ENCODE peak calls at places on chromosome 12, in nine cellular contexts. One of them, this sample, is unnamed.

GRCh38 chr12:120041386-120042231 is 52.6 kb downstream of the BICDL1 start:
- DNase-seq in effector CD4-positive, alpha-beta T cell: peak
- DNase-seq in MCF 10A: peak
- DNase-seq in caudate nucleus: no peak
- DNase-seq in GDM1: no peak
- DNase-seq in iris pigment epithelial cell: no peak
- DNase-seq in upper lobe of right lung: no peak
- DNase-seq in NB4: no peak
- DNase-seq in NCI-H146: no peak
- DNase-seq in this sample: no peak

GRCh38 chr12:52213541-52214420 is 19.3 kb upstream of the KRT7 start:
- DNase-seq in effector CD4-positive, alpha-beta T cell: peak
- DNase-seq in MCF 10A: peak
- DNase-seq in caudate nucleus: peak
- DNase-seq in GDM1: peak
- DNase-seq in iris pigment epithelial cell: peak
- DNase-seq in upper lobe of right lung: peak
- DNase-seq in NB4: peak
- DNase-seq in NCI-H146: peak
- DNase-seq in this sample: peak

GRCh38 chr12:14784471-14784870 is 18.8 kb downstream of the WBP11 start:
- DNase-seq in effector CD4-positive, alpha-beta T cell: no peak
- DNase-seq in MCF 10A: no peak
- DNase-seq in caudate nucleus: no peak
- DNase-seq in GDM1: no peak
- DNase-seq in iris pigment epithelial cell: no peak
- DNase-seq in upper lobe of right lung: no peak
- DNase-seq in NB4: no peak
- DNase-seq in NCI-H146: no peak
- DNase-seq in this sample: no peak

GRCh38 chr12:5388581-5389535 is 43.0 kb upstream of the NTF3 start:
- DNase-seq in effector CD4-positive, alpha-beta T cell: no peak
- DNase-seq in MCF 10A: no peak
- DNase-seq in caudate nucleus: no peak
- DNase-seq in GDM1: no peak
- DNase-seq in iris pigment epithelial cell: no peak
- DNase-seq in upper lobe of right lung: no peak
- DNase-seq in NB4: no peak
- DNase-seq in NCI-H146: no peak
- DNase-seq in this sample: no peak

GRCh38 chr12:76611533-76611932 is 52.0 kb upstream of the OSBPL8 start:
- DNase-seq in effector CD4-positive, alpha-beta T cell: no peak
- DNase-seq in MCF 10A: peak
- DNase-seq in caudate nucleus: no peak
- DNase-seq in GDM1: no peak
- DNase-seq in iris pigment epithelial cell: peak
- DNase-seq in upper lobe of right lung: no peak
- DNase-seq in NB4: peak
- DNase-seq in NCI-H146: no peak
- DNase-seq in this sample: peak

GRCh38 chr12:40175489-40175888 is 49.3 kb upstream of the LRRK2 start:
- DNase-seq in effector CD4-positive, alpha-beta T cell: no peak
- DNase-seq in MCF 10A: no peak
- DNase-seq in caudate nucleus: no peak
- DNase-seq in GDM1: no peak
- DNase-seq in iris pigment epithelial cell: no peak
- DNase-seq in upper lobe of right lung: no peak
- DNase-seq in NB4: no peak
- DNase-seq in NCI-H146: no peak
- DNase-seq in this sample: no peak

GRCh38 chr12:111605931-111606625 is 7.0 kb upstream of the ATXN2 start:
- DNase-seq in effector CD4-positive, alpha-beta T cell: no peak
- DNase-seq in MCF 10A: no peak
- DNase-seq in caudate nucleus: no peak
- DNase-seq in GDM1: no peak
- DNase-seq in iris pigment epithelial cell: no peak
- DNase-seq in upper lobe of right lung: no peak
- DNase-seq in NB4: no peak
- DNase-seq in NCI-H146: no peak
- DNase-seq in this sample: no peak

GRCh38 chr12:49784756-49785409 is 43.3 kb downstream of the NCKAP5L start:
- DNase-seq in effector CD4-positive, alpha-beta T cell: no peak
- DNase-seq in MCF 10A: peak
- DNase-seq in caudate nucleus: no peak
- DNase-seq in GDM1: no peak
- DNase-seq in iris pigment epithelial cell: peak
- DNase-seq in upper lobe of right lung: no peak
- DNase-seq in NB4: no peak
- DNase-seq in NCI-H146: no peak
- DNase-seq in this sample: peak

GRCh38 chr12:116659771-116660481 is 77.9 kb downstream of the SPRING1 start:
- DNase-seq in effector CD4-positive, alpha-beta T cell: no peak
- DNase-seq in MCF 10A: no peak
- DNase-seq in caudate nucleus: no peak
- DNase-seq in GDM1: no peak
- DNase-seq in iris pigment epithelial cell: peak
- DNase-seq in upper lobe of right lung: no peak
- DNase-seq in NB4: no peak
- DNase-seq in NCI-H146: no peak
- DNase-seq in this sample: no peak

GRCh38 chr12:100348657-100349454 is 8.0 kb upstream of the SLC17A8 start:
- DNase-seq in effector CD4-positive, alpha-beta T cell: no peak
- DNase-seq in MCF 10A: peak
- DNase-seq in caudate nucleus: no peak
- DNase-seq in GDM1: no peak
- DNase-seq in iris pigment epithelial cell: peak
- DNase-seq in upper lobe of right lung: no peak
- DNase-seq in NB4: peak
- DNase-seq in NCI-H146: peak
- DNase-seq in this sample: peak

GRCh38 chr12:94175763-94176660 is 27.6 kb downstream of the PLXNC1 start:
- DNase-seq in effector CD4-positive, alpha-beta T cell: no peak
- DNase-seq in MCF 10A: peak
- DNase-seq in caudate nucleus: no peak
- DNase-seq in GDM1: no peak
- DNase-seq in iris pigment epithelial cell: peak
- DNase-seq in upper lobe of right lung: no peak
- DNase-seq in NB4: peak
- DNase-seq in NCI-H146: no peak
- DNase-seq in this sample: peak

GRCh38 chr12:12461281-12461922 is 101.3 kb downstream of the DUSP16 start:
- DNase-seq in effector CD4-positive, alpha-beta T cell: no peak
- DNase-seq in MCF 10A: no peak
- DNase-seq in caudate nucleus: no peak
- DNase-seq in GDM1: no peak
- DNase-seq in iris pigment epithelial cell: no peak
- DNase-seq in upper lobe of right lung: no peak
- DNase-seq in NB4: no peak
- DNase-seq in NCI-H146: no peak
- DNase-seq in this sample: no peak

GRCh38 chr12:109518820-109519665 is 41.6 kb downstream of the UBE3B start:
- DNase-seq in effector CD4-positive, alpha-beta T cell: peak
- DNase-seq in MCF 10A: peak
- DNase-seq in caudate nucleus: peak
- DNase-seq in GDM1: no peak
- DNase-seq in iris pigment epithelial cell: peak
- DNase-seq in upper lobe of right lung: no peak
- DNase-seq in NB4: peak
- DNase-seq in NCI-H146: peak
- DNase-seq in this sample: peak

GRCh38 chr12:45415393-45415817 is 199.5 kb downstream of the ANO6 start:
- DNase-seq in effector CD4-positive, alpha-beta T cell: no peak
- DNase-seq in MCF 10A: peak
- DNase-seq in caudate nucleus: no peak
- DNase-seq in GDM1: no peak
- DNase-seq in iris pigment epithelial cell: peak
- DNase-seq in upper lobe of right lung: no peak
- DNase-seq in NB4: peak
- DNase-seq in NCI-H146: no peak
- DNase-seq in this sample: peak

GRCh38 chr12:124548854-124549378 is 18.5 kb downstream of the NCOR2 start:
- DNase-seq in effector CD4-positive, alpha-beta T cell: no peak
- DNase-seq in MCF 10A: no peak
- DNase-seq in caudate nucleus: peak
- DNase-seq in GDM1: no peak
- DNase-seq in iris pigment epithelial cell: peak
- DNase-seq in upper lobe of right lung: peak
- DNase-seq in NB4: no peak
- DNase-seq in NCI-H146: no peak
- DNase-seq in this sample: peak

GRCh38 chr12:92971869-92972524 is 42.9 kb upstream of the EEA1 start:
- DNase-seq in effector CD4-positive, alpha-beta T cell: no peak
- DNase-seq in MCF 10A: peak
- DNase-seq in caudate nucleus: no peak
- DNase-seq in GDM1: no peak
- DNase-seq in iris pigment epithelial cell: peak
- DNase-seq in upper lobe of right lung: no peak
- DNase-seq in NB4: no peak
- DNase-seq in NCI-H146: no peak
- DNase-seq in this sample: peak

GRCh38 chr12:19048943-19049342 is 80.6 kb upstream of the PLEKHA5 start:
- DNase-seq in effector CD4-positive, alpha-beta T cell: no peak
- DNase-seq in MCF 10A: peak
- DNase-seq in caudate nucleus: no peak
- DNase-seq in GDM1: no peak
- DNase-seq in iris pigment epithelial cell: no peak
- DNase-seq in upper lobe of right lung: no peak
- DNase-seq in NB4: no peak
- DNase-seq in NCI-H146: no peak
- DNase-seq in this sample: no peak

GRCh38 chr12:26936559-26937442 is 980 bp downstream of the INTS13 start:
- DNase-seq in effector CD4-positive, alpha-beta T cell: no peak
- DNase-seq in MCF 10A: peak
- DNase-seq in caudate nucleus: no peak
- DNase-seq in GDM1: no peak
- DNase-seq in iris pigment epithelial cell: no peak
- DNase-seq in upper lobe of right lung: no peak
- DNase-seq in NB4: peak
- DNase-seq in NCI-H146: no peak
- DNase-seq in this sample: peak

GRCh38 chr12:130685250-130685649 is 30.8 kb downstream of the RIMBP2 start:
- DNase-seq in effector CD4-positive, alpha-beta T cell: no peak
- DNase-seq in MCF 10A: no peak
- DNase-seq in caudate nucleus: no peak
- DNase-seq in GDM1: no peak
- DNase-seq in iris pigment epithelial cell: no peak
- DNase-seq in upper lobe of right lung: no peak
- DNase-seq in NB4: no peak
- DNase-seq in NCI-H146: no peak
- DNase-seq in this sample: no peak

GRCh38 chr12:57129311-57130288 is 1.3 kb downstream of the LRP1 start:
- DNase-seq in effector CD4-positive, alpha-beta T cell: no peak
- DNase-seq in MCF 10A: peak
- DNase-seq in caudate nucleus: no peak
- DNase-seq in GDM1: no peak
- DNase-seq in iris pigment epithelial cell: peak
- DNase-seq in upper lobe of right lung: no peak
- DNase-seq in NB4: peak
- DNase-seq in NCI-H146: no peak
- DNase-seq in this sample: peak

GRCh38 chr12:58812229-58812628 is 108.1 kb downstream of the LRIG3 start:
- DNase-seq in effector CD4-positive, alpha-beta T cell: no peak
- DNase-seq in MCF 10A: no peak
- DNase-seq in caudate nucleus: no peak
- DNase-seq in GDM1: no peak
- DNase-seq in iris pigment epithelial cell: no peak
- DNase-seq in upper lobe of right lung: no peak
- DNase-seq in NB4: no peak
- DNase-seq in NCI-H146: peak
- DNase-seq in this sample: no peak

GRCh38 chr12:94265521-94265920 is 117.1 kb downstream of the PLXNC1 start:
- DNase-seq in effector CD4-positive, alpha-beta T cell: no peak
- DNase-seq in MCF 10A: no peak
- DNase-seq in caudate nucleus: no peak
- DNase-seq in GDM1: no peak
- DNase-seq in iris pigment epithelial cell: no peak
- DNase-seq in upper lobe of right lung: no peak
- DNase-seq in NB4: no peak
- DNase-seq in NCI-H146: no peak
- DNase-seq in this sample: no peak

GRCh38 chr12:30822385-30823139 is 67.8 kb upstream of the CAPRIN2 start:
- DNase-seq in effector CD4-positive, alpha-beta T cell: no peak
- DNase-seq in MCF 10A: peak
- DNase-seq in caudate nucleus: peak
- DNase-seq in GDM1: no peak
- DNase-seq in iris pigment epithelial cell: peak
- DNase-seq in upper lobe of right lung: peak
- DNase-seq in NB4: peak
- DNase-seq in NCI-H146: peak
- DNase-seq in this sample: peak

GRCh38 chr12:16587110-16587453 is 18.9 kb downstream of the LMO3 start:
- DNase-seq in effector CD4-positive, alpha-beta T cell: no peak
- DNase-seq in MCF 10A: no peak
- DNase-seq in caudate nucleus: no peak
- DNase-seq in GDM1: no peak
- DNase-seq in iris pigment epithelial cell: no peak
- DNase-seq in upper lobe of right lung: no peak
- DNase-seq in NB4: no peak
- DNase-seq in NCI-H146: no peak
- DNase-seq in this sample: no peak

GRCh38 chr12:1886396-1887008 is 31.9 kb downstream of the CACNA2D4 start:
- DNase-seq in effector CD4-positive, alpha-beta T cell: no peak
- DNase-seq in MCF 10A: no peak
- DNase-seq in caudate nucleus: no peak
- DNase-seq in GDM1: no peak
- DNase-seq in iris pigment epithelial cell: no peak
- DNase-seq in upper lobe of right lung: peak
- DNase-seq in NB4: no peak
- DNase-seq in NCI-H146: no peak
- DNase-seq in this sample: no peak

GRCh38 chr12:7834701-7835100 is 38.0 kb downstream of the SLC2A14 start:
- DNase-seq in effector CD4-positive, alpha-beta T cell: no peak
- DNase-seq in MCF 10A: peak
- DNase-seq in caudate nucleus: no peak
- DNase-seq in GDM1: no peak
- DNase-seq in iris pigment epithelial cell: peak
- DNase-seq in upper lobe of right lung: no peak
- DNase-seq in NB4: no peak
- DNase-seq in NCI-H146: no peak
- DNase-seq in this sample: peak

GRCh38 chr12:56593909-56594621 is 36.1 kb downstream of the BAZ2A start:
- DNase-seq in effector CD4-positive, alpha-beta T cell: peak
- DNase-seq in MCF 10A: peak
- DNase-seq in caudate nucleus: peak
- DNase-seq in GDM1: peak
- DNase-seq in iris pigment epithelial cell: peak
- DNase-seq in upper lobe of right lung: peak
- DNase-seq in NB4: peak
- DNase-seq in NCI-H146: peak
- DNase-seq in this sample: peak

GRCh38 chr12:117502233-117502632 is 140.8 kb upstream of the NOS1 start:
- DNase-seq in effector CD4-positive, alpha-beta T cell: no peak
- DNase-seq in MCF 10A: no peak
- DNase-seq in caudate nucleus: no peak
- DNase-seq in GDM1: no peak
- DNase-seq in iris pigment epithelial cell: no peak
- DNase-seq in upper lobe of right lung: no peak
- DNase-seq in NB4: no peak
- DNase-seq in NCI-H146: no peak
- DNase-seq in this sample: no peak

GRCh38 chr12:39145175-39145999 is 240.0 kb upstream of the CPNE8 start:
- DNase-seq in effector CD4-positive, alpha-beta T cell: no peak
- DNase-seq in MCF 10A: peak
- DNase-seq in caudate nucleus: no peak
- DNase-seq in GDM1: no peak
- DNase-seq in iris pigment epithelial cell: peak
- DNase-seq in upper lobe of right lung: peak
- DNase-seq in NB4: no peak
- DNase-seq in NCI-H146: peak
- DNase-seq in this sample: peak

GRCh38 chr12:130557876-130558770 is 158.0 kb downstream of the RIMBP2 start:
- DNase-seq in effector CD4-positive, alpha-beta T cell: no peak
- DNase-seq in MCF 10A: no peak
- DNase-seq in caudate nucleus: no peak
- DNase-seq in GDM1: no peak
- DNase-seq in iris pigment epithelial cell: no peak
- DNase-seq in upper lobe of right lung: no peak
- DNase-seq in NB4: no peak
- DNase-seq in NCI-H146: peak
- DNase-seq in this sample: no peak

GRCh38 chr12:48924617-48925217 is 575 bp downstream of the FKBP11 start:
- DNase-seq in effector CD4-positive, alpha-beta T cell: peak
- DNase-seq in MCF 10A: no peak
- DNase-seq in caudate nucleus: no peak
- DNase-seq in GDM1: no peak
- DNase-seq in iris pigment epithelial cell: peak
- DNase-seq in upper lobe of right lung: peak
- DNase-seq in NB4: no peak
- DNase-seq in NCI-H146: peak
- DNase-seq in this sample: peak

This sample was measured in mesenchymal stem cell.